ENCODE peak calls at places on chromosomes 12 and 14, in eight cellular contexts. R is dorsolateral prefrontal cortex; G is CD8-positive, alpha-beta T cell; P is gastrocnemius medialis; M is heart right ventricle; Y is aorta; J is astrocyte; W is caudate nucleus. K is an unnamed sample.

GRCh38 chr12:97276198-97276580 is 186.4 kb upstream of the RMST start:
- DNase-seq in M (no peak), G (no peak), Y (no peak), R (no peak), W (no peak), P (no peak), J (no peak), K (no peak)

GRCh38 chr12:46168426-46168825 is 100.4 kb downstream of the SLC38A1 start:
- DNase-seq in P (no peak), R (no peak), J (no peak), G (no peak), W (no peak), Y (no peak), M (no peak), K (no peak)

GRCh38 chr12:12683725-12684124 is 12.3 kb downstream of the GPR19 start:
- DNase-seq in J (no peak), W (peak), Y (no peak), G (no peak), M (no peak), P (no peak), R (no peak), K (no peak)

GRCh38 chr14:106491851-106492250 is 965.5 kb downstream of the TMEM121 start:
- DNase-seq in Y (no peak), P (no peak), W (no peak), M (no peak), R (no peak), J (no peak), G (no peak), K (no peak)

GRCh38 chr14:61406198-61406597 is 84.8 kb downstream of the PRKCH start:
- DNase-seq in P (no peak), W (no peak), R (no peak), J (no peak), M (no peak), G (no peak), Y (no peak), K (no peak)

GRCh38 chr12:40222247-40222646 is 2.5 kb upstream of the LRRK2 start:
- DNase-seq in R (no peak), G (no peak), J (no peak), P (no peak), W (no peak), M (no peak), Y (no peak), K (no peak)

GRCh38 chr12:15234508-15234907 is 13.3 kb upstream of the RERG start:
- DNase-seq in G (no peak), M (no peak), Y (no peak), W (no peak), P (no peak), R (no peak), J (no peak), K (no peak)

GRCh38 chr12:27547592-27547991 is 23.6 kb downstream of the PPFIBP1 start:
- DNase-seq in J (no peak), R (no peak), G (no peak), P (no peak), W (no peak), M (no peak), Y (no peak), K (no peak)

GRCh38 chr14:71363961-71364360 is 456.7 kb downstream of the PCNX1 start:
- DNase-seq in G (no peak), R (no peak), Y (no peak), M (no peak), J (peak), P (no peak), W (no peak), K (peak)

GRCh38 chr14:50397461-50398196 is 948 bp upstream of the CDKL1 start:
- DNase-seq in P (peak), J (no peak), W (no peak), M (no peak), Y (no peak), R (no peak), G (no peak), K (no peak)

GRCh38 chr14:69138189-69138535 is 14.8 kb downstream of the DCAF5 start:
- DNase-seq in M (no peak), Y (no peak), R (no peak), W (peak), P (no peak), J (peak), G (no peak), K (no peak)

GRCh38 chr12:60093428-60093827 is 497.6 kb downstream of the SLC16A7 start:
- DNase-seq in P (no peak), G (no peak), J (no peak), R (no peak), W (no peak), Y (no peak), M (no peak), K (no peak)

DNA sequence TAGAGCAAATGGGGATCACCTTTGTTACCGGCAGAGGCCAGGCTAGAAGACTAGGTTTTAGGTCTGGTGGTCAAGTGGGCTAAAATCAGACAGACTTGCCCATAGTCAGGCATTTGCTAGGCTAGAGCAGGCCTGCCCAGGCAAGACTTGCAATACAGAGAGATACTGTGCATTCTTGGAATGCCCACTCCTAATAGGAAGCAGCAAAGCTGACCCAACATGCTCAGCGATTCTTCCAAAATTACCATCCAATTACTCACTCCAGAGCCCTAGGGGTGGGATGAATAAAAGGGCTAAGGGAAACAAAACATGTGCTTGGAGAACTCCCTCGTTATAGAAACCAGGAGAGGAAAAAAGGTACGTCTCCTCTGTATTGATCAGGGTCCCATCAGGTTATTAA is 187.8 kb upstream of the AMIGO2 start:
- DNase-seq in J (no peak), M (no peak), W (no peak), R (no peak), G (no peak), P (no peak), Y (no peak), K (no peak)
- H3K27ac ChIP-seq in J (no peak), M (no peak), W (no peak), R (no peak), G (no peak), P (no peak), Y (no peak), K (no peak)

DNA sequence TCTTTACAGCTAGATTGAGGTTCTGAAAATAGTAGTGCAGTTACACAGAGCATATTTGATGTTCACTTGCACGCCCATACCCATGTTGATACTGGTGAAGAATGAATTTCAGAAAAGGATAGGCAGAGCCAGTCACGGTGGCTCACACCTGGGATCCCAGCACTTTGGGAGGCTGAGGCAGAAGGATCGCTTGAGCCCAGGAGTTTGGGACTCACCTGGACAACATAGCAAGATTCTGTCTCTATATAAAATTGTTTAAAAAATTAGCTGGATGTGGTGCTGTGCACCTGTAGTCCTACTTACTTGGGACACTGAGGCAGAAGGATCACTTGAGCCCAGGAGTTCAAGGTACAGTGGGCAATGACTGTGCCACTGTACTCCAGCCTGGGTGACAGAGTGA is 56.6 kb downstream of the MDM2 start:
- DNase-seq in J (no peak), Y (no peak), R (no peak), G (no peak), M (no peak), P (no peak), W (no peak), K (no peak)
- H3K27ac ChIP-seq in J (no peak), Y (no peak), R (no peak), G (no peak), M (no peak), P (no peak), W (no peak), K (no peak)

GRCh38 chr12:68431786-68432185 is 99.6 kb upstream of the MDM1 start:
- DNase-seq in M (no peak), J (no peak), Y (no peak), P (no peak), W (no peak), R (no peak), G (no peak), K (no peak)
- H3K27ac ChIP-seq in M (no peak), J (no peak), Y (no peak), P (no peak), W (no peak), R (no peak), G (no peak), K (no peak)

GRCh38 chr12:34591966-34592365 is 569.7 kb downstream of the ALG10 start:
- DNase-seq in Y (no peak), G (no peak), M (no peak), P (no peak), W (no peak), J (no peak), R (no peak), K (no peak)
- H3K27ac ChIP-seq in Y (no peak), G (no peak), M (no peak), P (no peak), W (no peak), J (no peak), R (no peak), K (no peak)

DNA sequence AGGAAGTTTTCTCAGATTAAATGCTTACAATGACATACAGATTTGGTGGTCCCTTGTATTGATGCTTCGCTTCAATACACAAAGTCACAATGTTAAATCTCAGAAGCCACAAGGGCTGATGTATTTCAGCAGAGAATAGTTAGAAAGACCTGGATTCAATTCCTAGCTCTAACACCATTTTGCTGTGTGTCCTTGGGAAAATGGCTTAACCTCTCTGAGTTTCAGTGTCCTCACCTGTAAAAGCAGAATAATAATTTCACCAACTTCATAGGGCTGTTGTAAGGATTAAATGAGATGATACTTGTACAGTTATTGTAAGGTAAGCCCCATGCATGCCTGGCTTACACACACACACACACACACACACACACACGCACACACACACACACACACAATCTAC is 30.3 kb downstream of the P2RX7 start:
- DNase-seq in W (no peak), R (no peak), M (no peak), J (no peak), Y (no peak), P (no peak), G (no peak), K (no peak)
- H3K27ac ChIP-seq in W (no peak), R (no peak), M (no peak), J (no peak), Y (no peak), P (no peak), G (no peak), K (no peak)

DNA sequence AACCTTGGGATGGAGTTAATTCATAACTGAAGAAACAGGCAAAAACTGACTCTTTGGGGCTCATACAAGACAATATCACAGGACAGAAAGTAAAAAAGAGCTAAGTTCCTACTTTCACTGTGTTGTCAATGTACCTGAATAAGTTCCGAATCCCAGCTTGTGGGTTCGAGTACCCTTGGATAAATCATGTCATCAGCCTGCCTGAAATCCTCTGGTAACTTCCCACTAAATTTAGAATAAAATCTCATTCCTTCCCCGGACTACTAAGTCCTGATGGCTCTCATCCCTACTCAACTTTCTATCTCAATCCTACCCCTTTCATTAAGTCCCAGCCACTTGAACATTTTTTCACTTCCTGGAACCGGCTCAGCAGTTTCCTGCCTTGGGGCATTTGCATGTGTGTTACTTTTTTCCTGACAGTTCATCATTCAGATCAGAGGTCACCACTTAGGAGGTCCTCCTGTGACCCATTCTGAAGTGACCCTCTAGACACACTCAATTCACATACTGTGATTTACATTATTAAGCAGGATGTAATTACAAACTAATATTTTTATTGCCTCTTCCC is 12.7 kb downstream of the ERP29 start:
- DNase-seq in M (no peak), P (no peak), Y (no peak), W (no peak), J (no peak), G (no peak), R (no peak), K (no peak)
- H3K27ac ChIP-seq in M (no peak), P (no peak), Y (no peak), W (no peak), J (no peak), G (no peak), R (no peak), K (no peak)

DNA sequence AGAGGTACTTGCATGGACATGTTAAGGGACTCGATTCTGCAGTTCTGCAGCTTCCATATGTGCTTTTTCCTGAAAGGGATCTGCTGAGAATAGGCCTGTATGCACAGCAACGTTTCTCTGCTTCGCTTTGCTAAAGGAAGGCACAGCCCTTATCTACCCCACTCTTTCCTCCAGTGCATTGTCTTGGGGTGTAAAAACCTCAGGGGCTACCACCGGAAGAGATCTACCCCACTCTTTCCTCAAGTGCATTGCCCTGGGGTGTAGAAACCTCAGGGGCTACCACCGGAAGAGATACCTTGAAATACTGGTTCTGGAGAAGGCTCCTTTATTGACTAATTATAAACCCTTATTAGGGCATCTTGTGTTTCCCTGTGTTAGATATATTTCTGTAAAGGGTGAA is 52.9 kb downstream of the SEL1L start:
- DNase-seq in R (no peak), M (no peak), W (no peak), Y (no peak), J (no peak), P (no peak), G (no peak), K (no peak)
- H3K27ac ChIP-seq in R (no peak), M (no peak), W (no peak), Y (no peak), J (no peak), P (no peak), G (no peak), K (no peak)

GRCh38 chr14:35304812-35305462 is 12.8 kb downstream of the PSMA6 start:
- DNase-seq in W (no peak), G (no peak), J (no peak), Y (no peak), P (no peak), M (no peak), R (no peak), K (no peak)
- H3K27ac ChIP-seq in W (no peak), G (no peak), J (no peak), Y (no peak), P (no peak), M (no peak), R (no peak), K (no peak)

GRCh38 chr12:52837781-52838736 is 3.9 kb upstream of the KRT79 start:
- DNase-seq in G (no peak), P (no peak), M (no peak), R (peak), W (no peak), Y (peak), J (peak), K (peak)

GRCh38 chr12:52835271-52836041 is 1.3 kb upstream of the KRT79 start:
- DNase-seq in P (no peak), J (no peak), M (no peak), W (no peak), R (no peak), Y (peak), G (no peak), K (no peak)

GRCh38 chr12:52837341-52837741 is 3.2 kb upstream of the KRT79 start:
- DNase-seq in P (no peak), M (no peak), R (no peak), W (no peak), G (no peak), J (peak), Y (peak), K (peak)

GRCh38 chr12:52836042-52836466 is 1.9 kb upstream of the KRT79 start:
- DNase-seq in P (no peak), M (no peak), Y (peak), R (peak), J (peak), W (no peak), G (peak), K (peak)

GRCh38 chr12:52836491-52837175 is 2.5 kb upstream of the KRT79 start:
- DNase-seq in G (no peak), W (no peak), M (no peak), P (no peak), Y (peak), R (peak), J (no peak), K (no peak)
- H3K27ac ChIP-seq in G (no peak), W (no peak), M (no peak), P (no peak), Y (no peak), R (no peak), J (peak), K (peak)

DNA sequence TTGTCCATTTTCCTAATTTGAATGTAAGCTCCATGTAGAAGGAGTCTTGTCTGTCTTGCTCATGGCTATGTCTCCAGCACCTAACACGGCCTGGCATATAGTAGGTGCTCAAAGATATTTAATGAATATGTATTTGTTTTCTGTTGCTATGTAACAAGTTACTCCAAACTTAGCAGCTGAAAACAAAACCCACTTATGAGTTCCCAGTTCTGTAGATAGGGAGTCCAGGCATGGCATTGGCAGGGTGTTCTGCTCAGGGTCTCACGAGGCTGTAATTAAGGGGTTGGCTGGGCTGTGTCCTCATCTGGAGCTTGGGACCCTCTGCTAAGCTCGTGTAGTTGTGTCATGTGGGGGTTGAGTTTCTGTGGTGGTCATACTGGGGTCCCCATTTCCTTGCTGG is 106.0 kb downstream of the AACS start:
- DNase-seq in M (no peak), Y (no peak), J (no peak), W (no peak), P (no peak), G (no peak), R (no peak), K (no peak)
- H3K27ac ChIP-seq in M (no peak), Y (no peak), J (no peak), W (no peak), P (no peak), G (no peak), R (no peak), K (no peak)